ENCODE peak calls at places on chromosomes 4 and X, in ten cellular contexts. M, L, R, K, W, C, A, V, J and O are unnamed samples.

GRCh38 chrX:23952984-23953907 is 45.4 kb downstream of the CXorf58 start:
- DNase-seq in K (peak; percentile 77), A (peak; percentile 35), L (peak; percentile 19), W (no peak), J (peak; percentile 1), M (no peak), C (no peak), R (no peak), V (no peak), O (no peak)

GRCh38 chrX:149630681-149631292 is 805 bp downstream of the TMEM185A start:
- DNase-seq in V (peak; percentile 5), K (peak; percentile 40), J (peak; percentile 12), C (peak; percentile 55), R (no peak), A (no peak), L (peak; percentile 16), W (no peak), M (peak; percentile 55), O (no peak)

GRCh38 chrX:20128678-20129077 is 12.0 kb upstream of the MAP7D2 start:
- DNase-seq in A (no peak), W (no peak), M (no peak), J (no peak), V (no peak), C (no peak), K (no peak), R (no peak), L (peak; percentile 12), O (no peak)

GRCh38 chrX:4263005-4263404 is 549.6 kb upstream of the PRKX start:
- DNase-seq in W (no peak), M (no peak), K (peak; percentile 14), R (no peak), L (no peak), A (no peak), C (no peak), J (peak; percentile 15), V (no peak), O (no peak)

GRCh38 chr4:150145090-150145949 is 67.1 kb downstream of the DCLK2 start:
- DNase-seq in R (no peak), L (peak; percentile 12), W (no peak), V (no peak), J (no peak), K (no peak), C (no peak), A (no peak), M (peak; percentile 45), O (no peak)

GRCh38 chr4:1986578-1987210 is 22.1 kb downstream of the NELFA start:
- DNase-seq in R (no peak), L (no peak), M (no peak), C (no peak), J (no peak), W (no peak), A (peak; percentile 3), K (no peak), V (no peak), O (no peak)

GRCh38 chrX:26649534-26649933 is 433.6 kb downstream of the MAGEB5 start:
- DNase-seq in K (peak; percentile 37), A (peak; percentile 29), V (no peak), J (no peak), R (no peak), M (peak; percentile 27), W (no peak), L (peak; percentile 14), C (peak; percentile 27), O (no peak)

GRCh38 chr4:7677799-7678301 is 243.1 kb upstream of the PSAPL1 start:
- DNase-seq in R (no peak), L (no peak), J (no peak), A (no peak), W (no peak), V (peak; percentile 24), K (no peak), M (no peak), C (no peak), O (peak; percentile 72)

GRCh38 chr4:25551608-25552007 is 104.0 kb upstream of the SLC34A2 start:
- DNase-seq in M (no peak), K (no peak), V (no peak), W (no peak), L (no peak), R (no peak), J (no peak), A (no peak), C (no peak), O (no peak)

GRCh38 chr4:25550376-25551030 is 105.1 kb upstream of the SLC34A2 start:
- DNase-seq in J (no peak), L (no peak), K (no peak), R (no peak), V (no peak), C (no peak), W (no peak), A (no peak), M (no peak), O (no peak)

GRCh38 chr4:25549413-25549812 is 106.2 kb upstream of the SLC34A2 start:
- DNase-seq in V (no peak), R (no peak), C (no peak), K (no peak), M (no peak), W (no peak), J (no peak), A (no peak), L (no peak), O (no peak)

GRCh38 chr4:25547343-25547742 is 108.3 kb upstream of the SLC34A2 start:
- DNase-seq in A (no peak), K (no peak), W (no peak), J (no peak), C (no peak), M (no peak), V (no peak), R (no peak), L (no peak), O (no peak)

DNA sequence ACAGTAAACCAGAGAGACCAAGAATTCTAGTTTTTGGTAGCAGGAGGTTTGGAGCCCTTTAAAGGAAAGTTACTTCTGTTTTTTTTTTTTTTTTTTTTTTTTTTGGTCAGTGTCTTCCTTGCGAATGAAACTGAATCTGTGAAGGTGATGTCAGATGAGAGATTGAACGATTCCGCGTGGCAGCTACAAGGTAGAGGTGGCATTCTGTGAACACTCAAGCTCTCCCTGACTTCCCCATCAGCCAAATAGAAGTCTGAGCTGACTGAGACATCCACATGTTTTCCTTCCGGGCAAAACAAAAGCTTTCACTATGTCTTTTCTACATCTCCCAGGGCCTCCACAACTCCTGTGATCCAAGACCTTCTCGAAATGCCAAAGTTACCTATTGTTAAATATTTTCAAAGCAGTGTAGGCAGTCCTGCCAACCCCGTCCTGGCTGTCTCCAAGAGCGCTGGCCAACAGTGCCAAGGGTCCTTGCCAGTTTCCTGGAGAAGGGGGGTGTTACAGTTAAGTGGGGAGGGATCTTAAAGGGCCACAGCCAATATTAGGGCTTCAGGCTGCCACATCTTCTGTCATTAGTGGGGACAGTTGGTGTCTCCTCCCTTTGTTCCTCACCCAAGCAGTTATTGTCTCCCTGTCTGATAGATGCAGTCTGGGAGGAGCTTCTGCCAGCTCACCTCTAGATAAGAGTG is 102.9 kb upstream of the SLC34A2 start:
- DNase-seq in J (peak; percentile 60), C (no peak), R (no peak), M (no peak), K (no peak), W (no peak), V (no peak), L (no peak), A (no peak), O (no peak)
- TF ChIP-seq CTCF in J (no peak), C (no peak), R (no peak), M (no peak), K (no peak), W (no peak), V (no peak), L (no peak), A (no peak), O (no peak)

DNA sequence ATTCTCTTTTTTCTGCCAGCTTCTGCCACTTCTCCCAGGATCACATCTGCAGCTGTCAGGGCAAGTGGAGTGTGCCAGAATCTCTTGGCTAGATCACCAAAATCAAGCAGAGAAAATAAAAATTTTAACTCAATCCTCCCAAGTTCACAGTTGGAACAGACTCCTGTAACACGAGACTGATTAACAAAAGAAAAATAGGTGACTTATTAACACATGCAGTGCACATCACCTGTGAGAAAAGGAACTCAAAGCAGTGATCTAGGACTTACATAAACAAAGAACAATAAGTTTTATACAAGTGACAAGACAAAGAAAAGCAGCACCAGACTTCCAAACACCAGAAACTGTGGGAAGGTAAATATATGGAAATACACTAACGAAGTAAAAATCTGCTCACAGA is 213.1 kb upstream of the ZFP42 start:
- DNase-seq in L (no peak), V (no peak), W (no peak), A (no peak), J (no peak), M (no peak), K (no peak), C (no peak), R (no peak), O (no peak)
- TF ChIP-seq CTCF in L (no peak), V (no peak), W (no peak), A (no peak), J (no peak), M (no peak), K (no peak), C (no peak), R (no peak), O (no peak)

GRCh38 chr4:120918092-120918491 is 4.4 kb downstream of the PRDM5 start:
- DNase-seq in C (no peak), M (no peak), R (no peak), L (no peak), K (no peak), J (no peak), W (no peak), A (no peak), V (no peak), O (no peak)

GRCh38 chr4:120921456-120922389 is 803 bp downstream of the PRDM5 start:
- DNase-seq in V (peak; percentile 69), C (peak; percentile 72), K (no peak), R (peak; percentile 78), J (peak; percentile 43), M (peak; percentile 68), A (peak; percentile 59), L (no peak), W (no peak), O (no peak)

GRCh38 chr4:120918788-120919187 is 3.7 kb downstream of the PRDM5 start:
- DNase-seq in R (no peak), L (no peak), W (no peak), M (peak; percentile 19), J (no peak), V (no peak), K (no peak), A (no peak), C (peak; percentile 8), O (no peak)

GRCh38 chr4:120920666-120921065 is 1.9 kb downstream of the PRDM5 start:
- DNase-seq in J (no peak), A (no peak), L (no peak), W (no peak), R (no peak), K (no peak), V (no peak), M (no peak), C (no peak), O (no peak)

DNA sequence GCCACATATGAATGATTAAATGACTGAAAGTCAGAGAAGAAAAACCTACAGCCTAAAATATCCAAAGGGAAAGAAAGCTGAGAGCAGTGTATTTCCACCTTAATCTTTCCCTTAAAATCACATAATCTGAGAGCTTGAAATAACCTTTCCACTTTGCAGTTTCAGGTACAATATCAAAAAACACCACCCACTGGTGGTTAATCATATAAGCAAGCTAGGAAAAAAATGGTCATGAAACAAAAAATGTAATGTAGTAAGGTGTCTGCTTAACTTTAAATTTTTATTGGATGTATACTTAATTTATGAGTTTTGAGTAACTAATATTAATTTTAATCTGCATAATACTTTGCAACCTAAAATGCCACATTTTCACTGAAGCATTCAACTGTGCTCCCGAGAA is 3.2 kb downstream of the PRDM5 start:
- DNase-seq in A (peak; percentile 49), R (no peak), K (no peak), C (no peak), V (no peak), M (no peak), J (no peak), L (no peak), W (no peak), O (no peak)
- TF ChIP-seq CTCF in A (peak; percentile 55), R (no peak), K (no peak), C (peak; percentile 19), V (peak; percentile 16), M (peak; percentile 7), J (no peak), L (no peak), W (peak; percentile 1), O (peak; percentile 63)

GRCh38 chrX:129749069-129749468 is 10.3 kb downstream of the XPNPEP2 start:
- DNase-seq in L (no peak), A (no peak), M (no peak), K (no peak), C (peak; percentile 48), V (no peak), W (no peak), J (no peak), R (no peak), O (no peak)

GRCh38 chrX:129759576-129760061 is 20.1 kb upstream of the SASH3 start:
- DNase-seq in C (peak; percentile 81), K (peak; percentile 51), V (no peak), J (peak; percentile 39), W (no peak), M (peak; percentile 83), L (no peak), R (no peak), A (peak; percentile 96), O (no peak)

GRCh38 chrX:129750971-129751370 is 12.2 kb downstream of the XPNPEP2 start:
- DNase-seq in V (no peak), K (no peak), L (no peak), M (no peak), A (no peak), C (no peak), J (no peak), R (no peak), W (no peak), O (no peak)

GRCh38 chrX:129755779-129756650 is 17.2 kb downstream of the XPNPEP2 start:
- DNase-seq in K (peak; percentile 64), L (peak; percentile 24), V (no peak), C (no peak), J (no peak), W (no peak), R (no peak), A (no peak), M (no peak), O (no peak)

DNA sequence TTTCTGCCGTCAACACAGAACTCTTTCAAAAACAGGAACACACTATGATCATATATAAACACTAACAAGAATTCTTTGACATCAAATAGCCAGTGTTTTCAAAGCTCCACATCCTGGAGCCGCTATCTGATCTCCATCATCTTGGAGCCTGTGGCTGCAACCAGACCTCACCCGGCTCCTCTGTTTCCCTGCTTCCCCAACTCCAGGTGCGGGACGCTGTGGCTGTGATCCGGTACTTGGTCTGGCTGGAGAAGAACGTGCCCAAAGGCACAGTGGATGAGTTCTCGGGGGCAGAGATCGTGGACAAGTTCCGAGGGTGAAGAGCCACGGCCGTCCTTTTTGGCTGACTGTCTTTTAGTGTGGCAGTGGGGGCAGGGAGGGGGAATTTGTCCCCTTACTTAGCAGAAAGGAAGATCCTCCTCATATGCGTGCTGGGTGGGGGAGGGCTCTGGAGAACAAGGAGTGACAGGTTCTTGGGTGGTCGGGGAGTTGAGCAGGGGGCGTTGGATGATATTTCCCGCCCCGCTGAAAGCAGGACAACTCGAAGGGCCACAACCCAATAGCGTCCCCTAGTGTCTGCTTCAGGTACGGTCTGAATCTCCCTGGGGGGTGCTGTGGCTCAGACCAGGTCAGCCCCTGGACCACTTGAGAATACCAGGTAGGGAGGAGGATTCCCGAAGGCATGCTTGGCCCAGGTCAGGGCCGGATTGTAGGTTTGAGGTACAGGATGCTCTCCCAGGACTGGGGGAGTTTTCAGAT is 15.7 kb downstream of the XPNPEP2 start:
- DNase-seq in M (no peak), K (peak; percentile 35), J (no peak), V (no peak), W (no peak), L (peak; percentile 60), C (no peak), A (no peak), R (no peak), O (no peak)
- TF ChIP-seq CTCF in M (peak; percentile 26), K (peak; percentile 49), J (no peak), V (no peak), W (no peak), L (peak; percentile 78), C (peak; percentile 18), A (peak; percentile 32), R (no peak), O (peak; percentile 47)